ENCODE peak calls at places on chromosomes 13 and 19, in four cellular contexts. P is H9, F is IMR-90, M is H1. Q is an unnamed sample.

GRCh38 chr19:41646589-41647204 is 19.8 kb upstream of the CEACAM4 start:
- DNase-seq in P (no peak), F (no peak), M (peak), Q (no peak)

GRCh38 chr13:111542530-111543341 is 222.3 kb downstream of the TEX29 start:
- DNase-seq in P (no peak), F (no peak), M (no peak), Q (no peak)

GRCh38 chr13:33388254-33388998 is 102.9 kb upstream of the STARD13 start:
- DNase-seq in P (no peak), F (no peak), M (no peak), Q (no peak)

GRCh38 chr19:46511237-46511636 is 15.6 kb upstream of the PNMA8B start:
- DNase-seq in P (no peak), F (no peak), M (no peak), Q (no peak)

GRCh38 chr19:51783373-51783772 is 11.6 kb upstream of the FPR3 start:
- DNase-seq in P (no peak), F (no peak), M (no peak), Q (peak)

GRCh38 chr13:45121421-45121820 is 1.1 kb downstream of the GTF2F2 start:
- DNase-seq in P (no peak), F (peak), M (no peak), Q (peak)

GRCh38 chr13:96575423-96576320 is 418.6 kb downstream of the OXGR1 start:
- DNase-seq in P (no peak), F (no peak), M (no peak), Q (no peak)

GRCh38 chr13:74070065-74070464 is 64.1 kb downstream of the KLF12 start:
- DNase-seq in P (no peak), F (no peak), M (no peak), Q (no peak)

GRCh38 chr19:6059396-6059947 is 50.8 kb downstream of the RFX2 start:
- DNase-seq in P (no peak), F (no peak), M (no peak), Q (no peak)

GRCh38 chr13:26221721-26222522 is at the start of gene RNF6:
- DNase-seq in P (peak), F (peak), M (peak), Q (peak)

GRCh38 chr13:82560889-82561288 is 1321.4 kb downstream of the SLITRK1 start:
- DNase-seq in P (no peak), F (no peak), M (no peak), Q (no peak)
- H2BK120ac ChIP-seq in P (no peak), F (no peak), M (no peak), Q (no peak)

DNA sequence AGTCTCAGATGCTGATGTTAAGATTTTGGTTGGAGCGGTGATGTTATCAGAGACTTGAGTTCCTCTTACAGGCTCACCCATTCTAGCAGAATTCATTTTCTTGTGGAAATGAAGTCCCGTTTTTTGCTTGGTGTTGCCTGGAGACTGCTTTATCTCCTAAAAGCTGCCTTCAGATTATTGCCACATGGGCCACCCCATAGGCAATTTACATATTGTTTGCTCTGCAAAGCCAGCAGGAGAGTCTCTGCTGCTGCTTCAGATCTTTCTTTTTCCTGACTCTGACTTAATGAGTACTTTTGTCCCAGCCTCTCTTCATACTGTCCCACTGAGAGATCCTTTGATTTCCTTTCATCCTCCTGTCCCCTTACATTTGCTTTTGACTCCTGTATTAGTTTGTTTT is 114.6 kb downstream of the TDRD3 start:
- DNase-seq in P (no peak), F (no peak), M (no peak), Q (peak)
- H4K5ac ChIP-seq in P (no peak), F (no peak), M (no peak), Q (no peak)

GRCh38 chr19:34287676-34288140 is 33.4 kb downstream of the GARRE1 start:
- DNase-seq in P (no peak), F (no peak), M (no peak), Q (no peak)

GRCh38 chr19:34291235-34291634 is 36.9 kb downstream of the GARRE1 start:
- DNase-seq in P (no peak), F (no peak), M (no peak), Q (no peak)

GRCh38 chr19:34282611-34283519 is 28.5 kb downstream of the GARRE1 start:
- DNase-seq in P (no peak), F (no peak), M (no peak), Q (no peak)

GRCh38 chr19:34288381-34288780 is 34.0 kb downstream of the GARRE1 start:
- DNase-seq in P (no peak), F (no peak), M (no peak), Q (no peak)
- H3K18ac ChIP-seq in P (no peak), F (no peak), M (no peak), Q (no peak)

GRCh38 chr13:79043208-79043607 is 362.8 kb downstream of the RBM26 start:
- DNase-seq in P (no peak), F (no peak), M (no peak), Q (no peak)
- H2BK120ac ChIP-seq in P (no peak), F (no peak), M (no peak), Q (no peak)

GRCh38 chr13:43329702-43330101 is 306.3 kb downstream of the DNAJC15 start:
- DNase-seq in P (no peak), F (no peak), M (no peak), Q (no peak)
- H4K5ac ChIP-seq in P (no peak), F (no peak), M (no peak), Q (no peak)

GRCh38 chr19:14091086-14091884 is 734 bp upstream of the SAMD1 start:
- DNase-seq in P (no peak), F (peak), M (peak), Q (peak)
- H3K18ac ChIP-seq in P (no peak), F (peak), M (no peak), Q (peak)

GRCh38 chr13:76708138-76708537 is 178.1 kb downstream of the KCTD12 start:
- DNase-seq in P (no peak), F (no peak), M (no peak), Q (no peak)
- H2BK120ac ChIP-seq in P (no peak), F (peak), M (no peak), Q (no peak)

GRCh38 chr19:3852614-3853254 is 16.1 kb downstream of the ZFR2 start:
- DNase-seq in P (no peak), F (peak), M (peak), Q (peak)

GRCh38 chr19:3860499-3860898 is 8.3 kb downstream of the ZFR2 start:
- DNase-seq in P (no peak), F (no peak), M (no peak), Q (no peak)

GRCh38 chr19:3855321-3855720 is 13.5 kb downstream of the ZFR2 start:
- DNase-seq in P (no peak), F (no peak), M (no peak), Q (no peak)

GRCh38 chr19:3852177-3852511 is 16.7 kb downstream of the ZFR2 start:
- DNase-seq in P (no peak), F (no peak), M (no peak), Q (no peak)

DNA sequence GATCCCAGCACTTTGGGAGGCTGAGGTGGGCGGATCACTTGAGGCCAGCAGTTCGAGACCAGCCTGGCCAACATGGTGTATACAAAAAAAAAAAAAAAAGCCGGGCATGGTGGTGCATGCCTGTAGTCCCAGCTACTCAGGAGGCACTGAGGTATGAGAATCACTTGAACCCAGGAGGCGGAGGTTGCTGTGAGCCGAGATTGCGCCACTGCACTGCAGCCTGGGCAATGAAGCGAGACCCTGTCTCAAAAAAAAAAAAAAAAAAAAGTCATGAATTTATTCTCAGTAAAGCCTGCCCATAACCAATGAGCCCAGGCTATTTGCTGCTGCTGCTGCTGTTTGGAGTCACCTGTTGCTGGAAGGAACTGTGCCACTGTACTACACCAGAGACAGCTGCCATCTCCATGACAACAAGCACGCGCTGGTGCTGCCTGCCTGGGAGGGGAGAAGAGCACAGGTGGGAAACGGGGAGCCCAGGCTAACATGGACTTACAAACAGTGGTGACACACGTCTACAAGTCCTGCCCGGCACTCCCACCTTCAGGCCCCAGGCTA is 11.3 kb downstream of the ZFR2 start:
- DNase-seq in P (no peak), F (no peak), M (no peak), Q (no peak)
- H4K5ac ChIP-seq in P (no peak), F (no peak), M (no peak), Q (no peak)

GRCh38 chr19:35959968-35960320 is 23.8 kb downstream of the LRFN3 start:
- DNase-seq in P (peak), F (no peak), M (peak), Q (no peak)

GRCh38 chr19:35960432-35960972 is 24.3 kb downstream of the LRFN3 start:
- DNase-seq in P (no peak), F (no peak), M (no peak), Q (no peak)

GRCh38 chr19:35955881-35956634 is 19.9 kb downstream of the LRFN3 start:
- DNase-seq in P (no peak), F (no peak), M (no peak), Q (no peak)

GRCh38 chr19:35958660-35959039 is 22.5 kb downstream of the LRFN3 start:
- DNase-seq in P (no peak), F (no peak), M (no peak), Q (no peak)

GRCh38 chr19:35959040-35959967 is 23.1 kb downstream of the LRFN3 start:
- DNase-seq in P (peak), F (no peak), M (peak), Q (no peak)
- H3K18ac ChIP-seq in P (no peak), F (no peak), M (no peak), Q (no peak)

Q was measured in mesendoderm.